ENCODE peak calls at places on chromosomes 2 and 18, in nine cellular contexts. D is HCT116; F is aorta; O is endothelial cell of umbilical vein; V is mesenchymal stem cell; Z is psoas muscle; Y is WERI-Rb-1; N is CD8-positive, alpha-beta memory T cell; X is left ventricle myocardium inferior. E is an unnamed sample.

GRCh38 chr2:191746809-191747208 is 68.9 kb downstream of the NABP1 start:
- DNase-seq in F (no peak), N (no peak), Y (no peak), X (no peak), O (no peak), V (no peak), D (no peak), Z (no peak), E (no peak)

GRCh38 chr2:181741756-181742155 is 61.4 kb upstream of the NEUROD1 start:
- DNase-seq in O (no peak), Z (no peak), X (no peak), N (no peak), V (peak), Y (no peak), D (no peak), F (no peak), E (no peak)

GRCh38 chr18:67301592-67301991 is 214.9 kb downstream of the DSEL start:
- DNase-seq in Y (no peak), O (no peak), N (no peak), D (no peak), F (no peak), V (no peak), X (no peak), Z (no peak), E (no peak)

GRCh38 chr18:56000041-56000440 is 412.0 kb upstream of the TCF4 start:
- DNase-seq in Y (no peak), O (no peak), F (no peak), N (no peak), Z (no peak), D (no peak), X (no peak), V (no peak), E (no peak)

GRCh38 chr18:44823286-44823685 is 142.6 kb downstream of the SETBP1 start:
- DNase-seq in X (no peak), V (no peak), O (no peak), N (no peak), Z (no peak), Y (no peak), D (no peak), F (no peak), E (no peak)

GRCh38 chr2:30733829-30734520 is 73.3 kb downstream of the CAPN13 start:
- DNase-seq in O (no peak), D (no peak), N (no peak), X (no peak), V (no peak), Z (no peak), F (no peak), Y (peak), E (no peak)

GRCh38 chr2:216426166-216426777 is 14.0 kb downstream of the SMARCAL1 start:
- DNase-seq in Y (no peak), Z (no peak), F (no peak), X (no peak), V (peak), N (no peak), D (no peak), O (no peak), E (no peak)

GRCh38 chr2:46066116-46066515 is 231.1 kb upstream of the EPAS1 start:
- DNase-seq in F (no peak), X (no peak), O (no peak), D (no peak), N (no peak), Y (no peak), Z (no peak), V (no peak), E (no peak)

GRCh38 chr2:173657996-173658717 is 303.5 kb downstream of the CDCA7 start:
- DNase-seq in F (no peak), V (peak), Y (no peak), O (peak), X (no peak), N (no peak), D (peak), Z (no peak), E (peak)

GRCh38 chr2:235834781-235835180 is 333.4 kb downstream of the GBX2 start:
- DNase-seq in N (no peak), F (peak), D (no peak), O (no peak), Y (no peak), V (no peak), X (no peak), Z (no peak), E (no peak)

GRCh38 chr18:37578886-37579513 is 13.4 kb upstream of the CELF4 start:
- DNase-seq in F (no peak), V (peak), O (no peak), Z (no peak), D (peak), N (no peak), Y (peak), X (no peak), E (no peak)

GRCh38 chr2:220127857-220128256 is 500.4 kb downstream of the SLC4A3 start:
- DNase-seq in F (no peak), D (no peak), X (no peak), Z (no peak), Y (no peak), O (no peak), V (no peak), N (no peak), E (no peak)

GRCh38 chr18:14933049-14933851 is 185.3 kb downstream of the ANKRD30B start:
- DNase-seq in F (no peak), Y (no peak), O (no peak), D (no peak), Z (no peak), V (no peak), N (no peak), X (no peak), E (no peak)

GRCh38 chr2:230690439-230690838 is 22.2 kb upstream of the CAB39 start:
- DNase-seq in Z (peak), F (no peak), X (peak), V (no peak), D (no peak), O (no peak), N (no peak), Y (no peak), E (no peak)

GRCh38 chr18:59180150-59180845 is 39.7 kb upstream of the GRP start:
- DNase-seq in V (no peak), Z (no peak), N (no peak), Y (no peak), F (no peak), X (no peak), O (no peak), D (no peak), E (no peak)

GRCh38 chr2:240816584-240817495 is 3.2 kb downstream of the KIF1A start:
- DNase-seq in F (peak), Z (no peak), V (no peak), O (no peak), N (no peak), Y (peak), X (peak), D (no peak), E (no peak)

GRCh38 chr18:42675810-42676209 is 439.7 kb downstream of the RIT2 start:
- DNase-seq in D (no peak), N (no peak), X (no peak), F (no peak), Z (no peak), V (no peak), Y (no peak), O (no peak), E (no peak)

GRCh38 chr2:17540813-17541513 is 467 bp downstream of the VSNL1 start:
- DNase-seq in D (no peak), X (no peak), Y (no peak), Z (no peak), F (no peak), O (peak), N (no peak), V (no peak), E (no peak)

GRCh38 chr2:181892795-181893435 is 1.4 kb downstream of the ITPRID2 start:
- DNase-seq in D (peak), X (no peak), O (peak), Y (no peak), V (peak), N (no peak), Z (no peak), F (no peak), E (no peak)

GRCh38 chr2:150491943-150492342 is 4.5 kb upstream of the RND3 start:
- DNase-seq in Z (no peak), V (peak), F (no peak), O (peak), Y (no peak), N (no peak), D (no peak), X (no peak), E (no peak)

DNA sequence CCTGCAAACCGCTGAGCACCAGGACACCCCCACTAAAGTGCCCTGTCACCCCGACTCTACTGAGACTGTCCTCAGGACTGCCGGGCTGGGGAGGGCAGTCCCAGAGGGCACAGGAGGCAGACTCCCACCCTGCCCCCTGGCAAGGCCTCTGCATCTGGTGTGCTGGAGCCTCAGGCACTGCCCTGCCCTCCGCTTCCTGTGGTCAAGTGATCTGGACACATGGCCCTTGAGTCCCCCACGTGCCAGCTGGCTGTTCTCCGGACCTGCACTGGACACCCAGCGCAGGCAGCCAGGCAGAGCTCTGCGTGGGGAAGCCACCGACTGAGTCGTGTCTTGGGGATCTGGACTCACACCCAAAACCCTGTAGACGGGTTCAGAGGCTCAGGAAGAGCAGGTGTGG is 217.7 kb downstream of the TWIST2 start:
- DNase-seq in N (no peak), Z (peak), D (no peak), Y (no peak), X (no peak), F (no peak), V (no peak), O (no peak), E (no peak)
- H3K4me3 ChIP-seq in N (no peak), Z (no peak), D (no peak), Y (no peak), X (no peak), F (no peak), V (no peak), O (no peak), E (no peak)

GRCh38 chr2:89842180-89842908 is 1150.9 kb downstream of the RPIA start:
- DNase-seq in D (no peak), O (no peak), Z (no peak), X (no peak), N (peak), V (no peak), F (peak), Y (no peak), E (no peak)

GRCh38 chr2:89844221-89844943 is 1152.9 kb downstream of the RPIA start:
- DNase-seq in D (no peak), Z (peak), Y (no peak), N (peak), V (no peak), O (no peak), X (no peak), F (peak), E (peak)

GRCh38 chr2:89848114-89848513 is 1156.6 kb downstream of the RPIA start:
- DNase-seq in N (no peak), D (no peak), Y (no peak), V (no peak), F (no peak), X (no peak), O (no peak), Z (no peak), E (no peak)

GRCh38 chr2:89848763-89849162 is 1157.3 kb downstream of the RPIA start:
- DNase-seq in V (no peak), Y (no peak), O (no peak), D (no peak), X (no peak), Z (no peak), N (no peak), F (no peak), E (no peak)

GRCh38 chr2:89845532-89845931 is 1154.1 kb downstream of the RPIA start:
- DNase-seq in V (no peak), Z (no peak), N (peak), Y (no peak), D (no peak), F (peak), X (no peak), O (no peak), E (no peak)
- H3K4me3 ChIP-seq in V (no peak), Z (no peak), N (no peak), Y (no peak), D (no peak), F (no peak), X (no peak), O (no peak), E (no peak)

GRCh38 chr18:12369211-12369610 is 7.8 kb downstream of the AFG3L2 start:
- DNase-seq in Z (no peak), V (no peak), Y (no peak), O (no peak), X (no peak), N (no peak), D (no peak), F (no peak), E (no peak)
- H3K4me3 ChIP-seq in Z (no peak), V (no peak), Y (no peak), O (no peak), X (no peak), N (no peak), D (no peak), F (no peak), E (no peak)

GRCh38 chr18:8722946-8723477 is 17.7 kb downstream of the MTCL1 start:
- DNase-seq in Z (no peak), O (no peak), X (no peak), F (no peak), N (no peak), Y (no peak), D (no peak), V (no peak), E (no peak)

GRCh38 chr18:8730080-8730827 is 24.9 kb downstream of the MTCL1 start:
- DNase-seq in X (peak), N (no peak), O (peak), Y (no peak), F (peak), V (peak), Z (peak), D (peak), E (no peak)

GRCh38 chr18:8724452-8724851 is 19.1 kb downstream of the MTCL1 start:
- DNase-seq in V (no peak), O (no peak), X (no peak), Y (no peak), N (no peak), D (no peak), Z (no peak), F (no peak), E (no peak)

GRCh38 chr18:8726281-8726680 is 20.9 kb downstream of the MTCL1 start:
- DNase-seq in X (no peak), V (no peak), O (no peak), F (no peak), N (no peak), Y (no peak), D (no peak), Z (no peak), E (no peak)

DNA sequence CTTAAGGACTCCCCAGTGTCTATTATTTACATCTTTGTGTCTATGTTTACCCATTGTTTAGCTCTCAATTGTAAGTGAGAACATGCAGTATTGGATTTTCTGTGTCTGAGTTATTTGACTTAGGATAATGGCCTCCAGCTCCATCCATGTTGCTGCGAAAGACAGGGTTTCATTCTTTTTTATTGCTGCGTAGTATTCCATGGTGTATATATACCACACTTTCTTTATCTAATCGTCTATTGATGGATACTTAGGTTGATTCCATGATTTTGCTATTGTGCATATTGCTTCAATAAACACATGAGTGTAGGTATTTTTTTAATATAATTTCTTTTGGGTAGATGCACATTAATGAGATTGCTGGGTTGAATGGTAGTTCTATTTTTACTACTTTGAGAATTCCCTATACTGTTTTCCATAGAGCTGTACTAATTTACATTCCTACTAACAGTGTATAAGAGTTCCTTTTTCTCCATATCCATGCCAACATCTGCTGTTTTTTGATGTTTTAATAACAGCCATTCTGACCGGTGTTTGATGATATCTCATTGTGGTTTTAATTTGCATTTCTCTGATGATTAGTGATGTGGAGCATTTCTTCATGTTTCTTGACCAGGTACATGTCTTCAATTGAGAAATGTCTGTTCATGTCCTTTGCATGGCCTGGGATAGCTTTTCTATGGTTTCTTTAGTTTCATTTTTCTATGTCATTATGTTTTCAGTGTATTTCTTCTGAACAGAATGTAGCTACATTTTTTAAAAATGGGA is 21.8 kb downstream of the MTCL1 start:
- DNase-seq in Y (no peak), F (no peak), X (no peak), O (peak), N (no peak), V (no peak), D (no peak), Z (no peak), E (no peak)
- H3K4me3 ChIP-seq in Y (no peak), F (no peak), X (no peak), O (no peak), N (no peak), V (no peak), D (no peak), Z (no peak), E (no peak)

E was measured in RWPE2.